ENCODE peak calls at places on chromosomes 2 and 18, in ten cellular contexts. One of them, this sample, is unnamed. For H3K4me1, the result is how much of the 10 kb centered on the place peaks cover.

GRCh38 chr2:227125506-227125905 is 38.5 kb downstream of the COL4A4 start:
- DNase-seq in fibroblast of lung: no peak
- DNase-seq in CD8-positive, alpha-beta T cell: no peak
- DNase-seq in tibial artery: no peak
- DNase-seq in sigmoid colon: no peak
- DNase-seq in IMR-90: no peak
- DNase-seq in left ventricle myocardium inferior: no peak
- DNase-seq in PC-9: no peak
- DNase-seq in A549: no peak
- DNase-seq in tibial nerve: no peak
- DNase-seq in this sample: no peak

GRCh38 chr2:240137596-240138274 is 1.6 kb upstream of the COPS9 start:
- DNase-seq in CD8-positive, alpha-beta T cell: no peak
- DNase-seq in left ventricle myocardium inferior: no peak
- DNase-seq in IMR-90: no peak
- DNase-seq in sigmoid colon: no peak
- DNase-seq in tibial artery: peak
- DNase-seq in PC-9: no peak
- DNase-seq in A549: no peak
- DNase-seq in tibial nerve: no peak
- DNase-seq in fibroblast of lung: no peak
- DNase-seq in this sample: no peak

GRCh38 chr2:120108049-120108448 is 95.2 kb downstream of the EPB41L5 start:
- DNase-seq in A549: no peak
- DNase-seq in tibial nerve: peak
- DNase-seq in CD8-positive, alpha-beta T cell: no peak
- DNase-seq in left ventricle myocardium inferior: no peak
- DNase-seq in sigmoid colon: no peak
- DNase-seq in tibial artery: no peak
- DNase-seq in fibroblast of lung: peak
- DNase-seq in IMR-90: peak
- DNase-seq in PC-9: peak
- DNase-seq in this sample: no peak

GRCh38 chr18:3605562-3606443 is 155.8 kb downstream of the TGIF1 start:
- DNase-seq in left ventricle myocardium inferior: no peak
- DNase-seq in tibial artery: no peak
- DNase-seq in PC-9: peak
- DNase-seq in fibroblast of lung: peak
- DNase-seq in sigmoid colon: peak
- DNase-seq in A549: no peak
- DNase-seq in tibial nerve: no peak
- DNase-seq in IMR-90: peak
- DNase-seq in CD8-positive, alpha-beta T cell: peak
- DNase-seq in this sample: no peak

GRCh38 chr2:32977228-32977758 is 30.5 kb downstream of the LTBP1 start:
- DNase-seq in tibial nerve: no peak
- DNase-seq in CD8-positive, alpha-beta T cell: no peak
- DNase-seq in PC-9: peak
- DNase-seq in left ventricle myocardium inferior: peak
- DNase-seq in sigmoid colon: peak
- DNase-seq in fibroblast of lung: peak
- DNase-seq in tibial artery: no peak
- DNase-seq in A549: no peak
- DNase-seq in IMR-90: no peak
- DNase-seq in this sample: no peak

GRCh38 chr2:120761911-120762310 is 26.2 kb downstream of the GLI2 start:
- DNase-seq in tibial artery: peak
- DNase-seq in CD8-positive, alpha-beta T cell: no peak
- DNase-seq in left ventricle myocardium inferior: no peak
- DNase-seq in IMR-90: no peak
- DNase-seq in PC-9: no peak
- DNase-seq in A549: no peak
- DNase-seq in tibial nerve: no peak
- DNase-seq in sigmoid colon: peak
- DNase-seq in fibroblast of lung: no peak
- DNase-seq in this sample: no peak

GRCh38 chr2:184611221-184612085 is 13.1 kb downstream of the ZNF804A start:
- DNase-seq in tibial nerve: no peak
- DNase-seq in sigmoid colon: no peak
- DNase-seq in PC-9: no peak
- DNase-seq in A549: no peak
- DNase-seq in IMR-90: peak
- DNase-seq in CD8-positive, alpha-beta T cell: no peak
- DNase-seq in left ventricle myocardium inferior: no peak
- DNase-seq in tibial artery: no peak
- DNase-seq in fibroblast of lung: peak
- DNase-seq in this sample: no peak

GRCh38 chr2:163419000-163419575 is 316.7 kb downstream of the FIGN start:
- DNase-seq in fibroblast of lung: peak
- DNase-seq in tibial artery: no peak
- DNase-seq in IMR-90: no peak
- DNase-seq in A549: no peak
- DNase-seq in PC-9: no peak
- DNase-seq in tibial nerve: no peak
- DNase-seq in CD8-positive, alpha-beta T cell: no peak
- DNase-seq in left ventricle myocardium inferior: no peak
- DNase-seq in sigmoid colon: no peak
- DNase-seq in this sample: no peak

GRCh38 chr2:18771212-18771611 is 181.8 kb upstream of the NT5C1B start:
- DNase-seq in sigmoid colon: no peak
- DNase-seq in fibroblast of lung: no peak
- DNase-seq in tibial artery: no peak
- DNase-seq in A549: no peak
- DNase-seq in tibial nerve: no peak
- DNase-seq in PC-9: peak
- DNase-seq in CD8-positive, alpha-beta T cell: no peak
- DNase-seq in IMR-90: peak
- DNase-seq in left ventricle myocardium inferior: no peak
- DNase-seq in this sample: no peak

GRCh38 chr2:58701688-58702301 is 460.7 kb upstream of the FANCL start:
- DNase-seq in A549: no peak
- DNase-seq in left ventricle myocardium inferior: no peak
- DNase-seq in tibial artery: no peak
- DNase-seq in tibial nerve: no peak
- DNase-seq in PC-9: no peak
- DNase-seq in CD8-positive, alpha-beta T cell: no peak
- DNase-seq in fibroblast of lung: no peak
- DNase-seq in IMR-90: no peak
- DNase-seq in sigmoid colon: no peak
- DNase-seq in this sample: no peak

GRCh38 chr2:20578895-20579825 is 71.7 kb downstream of the HS1BP3 start:
- DNase-seq in fibroblast of lung: peak
- DNase-seq in A549: peak
- DNase-seq in tibial artery: peak
- DNase-seq in PC-9: peak
- DNase-seq in left ventricle myocardium inferior: peak
- DNase-seq in sigmoid colon: peak
- DNase-seq in IMR-90: peak
- DNase-seq in tibial nerve: peak
- DNase-seq in CD8-positive, alpha-beta T cell: no peak
- DNase-seq in this sample: no peak
- H3K4me1 ChIP-seq in fibroblast of lung: under half
- H3K4me1 ChIP-seq in A549: half or more
- H3K4me1 ChIP-seq in tibial artery: under half
- H3K4me1 ChIP-seq in PC-9: half or more
- H3K4me1 ChIP-seq in left ventricle myocardium inferior: half or more
- H3K4me1 ChIP-seq in sigmoid colon: under half
- H3K4me1 ChIP-seq in IMR-90: under half
- H3K4me1 ChIP-seq in tibial nerve: half or more
- H3K4me1 ChIP-seq in CD8-positive, alpha-beta T cell: under half
- H3K4me1 ChIP-seq in this sample: under half

GRCh38 chr18:77073336-77074093 is 59.1 kb downstream of the MBP start:
- DNase-seq in sigmoid colon: no peak
- DNase-seq in A549: no peak
- DNase-seq in PC-9: no peak
- DNase-seq in tibial artery: no peak
- DNase-seq in CD8-positive, alpha-beta T cell: no peak
- DNase-seq in fibroblast of lung: no peak
- DNase-seq in left ventricle myocardium inferior: no peak
- DNase-seq in tibial nerve: no peak
- DNase-seq in IMR-90: no peak
- DNase-seq in this sample: no peak
- H3K27ac ChIP-seq in sigmoid colon: peak
- H3K27ac ChIP-seq in A549: peak
- H3K27ac ChIP-seq in PC-9: peak
- H3K27ac ChIP-seq in tibial artery: peak
- H3K27ac ChIP-seq in CD8-positive, alpha-beta T cell: peak
- H3K27ac ChIP-seq in fibroblast of lung: no peak
- H3K27ac ChIP-seq in left ventricle myocardium inferior: peak
- H3K27ac ChIP-seq in tibial nerve: no peak
- H3K27ac ChIP-seq in IMR-90: peak
- H3K27ac ChIP-seq in this sample: peak

DNA sequence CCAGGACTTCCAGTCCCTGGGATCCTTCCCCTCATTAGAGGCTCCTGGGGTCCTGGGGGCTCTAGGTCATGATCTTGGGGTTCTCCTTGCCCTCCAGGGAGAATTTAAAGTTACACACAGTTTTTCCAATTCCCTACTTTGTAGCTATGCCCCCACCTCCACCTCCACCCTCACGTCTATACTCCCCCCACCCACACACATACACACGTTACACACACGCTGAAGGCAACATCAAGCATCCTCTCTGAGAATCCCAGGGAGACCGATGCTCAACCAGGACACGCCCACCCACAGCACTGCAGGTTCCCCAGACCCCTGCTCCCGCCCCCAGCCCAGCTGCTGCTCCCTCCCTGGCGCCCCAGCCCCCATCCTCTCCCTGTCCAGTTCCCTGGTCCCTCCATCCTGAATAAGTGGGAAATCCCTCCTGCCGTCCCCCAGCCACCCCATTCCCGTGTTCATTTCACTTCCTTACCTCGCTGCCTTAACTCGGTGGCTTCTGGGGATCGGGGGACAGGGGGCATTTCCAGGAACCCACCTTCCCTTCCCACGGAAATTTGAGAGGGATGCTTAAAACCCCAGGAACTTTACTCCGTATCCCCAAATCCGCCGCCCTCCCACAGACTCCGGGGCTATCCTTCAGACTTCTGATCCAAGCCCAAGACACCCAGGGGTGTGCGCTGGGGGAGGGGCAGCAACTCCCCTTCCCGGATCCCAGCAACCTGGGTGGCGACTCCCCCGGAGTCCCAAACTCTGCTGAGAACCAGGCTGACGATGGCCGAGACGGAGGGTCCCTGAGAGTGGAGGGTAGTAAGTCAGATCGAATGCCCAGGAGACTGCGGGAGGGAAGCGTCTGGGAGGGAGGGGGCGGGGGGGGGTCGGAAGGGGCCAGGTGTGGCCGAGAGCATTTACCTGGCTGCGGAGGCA is 6.7 kb upstream of the TNS1 start:
- DNase-seq in fibroblast of lung: no peak
- DNase-seq in IMR-90: no peak
- DNase-seq in CD8-positive, alpha-beta T cell: no peak
- DNase-seq in A549: peak
- DNase-seq in tibial artery: no peak
- DNase-seq in tibial nerve: no peak
- DNase-seq in left ventricle myocardium inferior: no peak
- DNase-seq in sigmoid colon: no peak
- DNase-seq in PC-9: no peak
- DNase-seq in this sample: no peak
- H3K4me1 ChIP-seq in fibroblast of lung: under half
- H3K4me1 ChIP-seq in IMR-90: under half
- H3K4me1 ChIP-seq in CD8-positive, alpha-beta T cell: under half
- H3K4me1 ChIP-seq in A549: under half
- H3K4me1 ChIP-seq in tibial artery: under half
- H3K4me1 ChIP-seq in tibial nerve: under half
- H3K4me1 ChIP-seq in left ventricle myocardium inferior: under half
- H3K4me1 ChIP-seq in sigmoid colon: under half
- H3K4me1 ChIP-seq in PC-9: under half
- H3K4me1 ChIP-seq in this sample: under half

GRCh38 chr2:217955881-217956493 is 46.8 kb downstream of the TNS1 start:
- DNase-seq in left ventricle myocardium inferior: no peak
- DNase-seq in IMR-90: no peak
- DNase-seq in sigmoid colon: no peak
- DNase-seq in PC-9: no peak
- DNase-seq in tibial nerve: no peak
- DNase-seq in fibroblast of lung: no peak
- DNase-seq in CD8-positive, alpha-beta T cell: no peak
- DNase-seq in tibial artery: peak
- DNase-seq in A549: no peak
- DNase-seq in this sample: no peak

GRCh38 chr2:217953531-217953932 is 49.3 kb downstream of the TNS1 start:
- DNase-seq in fibroblast of lung: no peak
- DNase-seq in sigmoid colon: peak
- DNase-seq in PC-9: no peak
- DNase-seq in tibial artery: peak
- DNase-seq in left ventricle myocardium inferior: no peak
- DNase-seq in tibial nerve: no peak
- DNase-seq in CD8-positive, alpha-beta T cell: no peak
- DNase-seq in IMR-90: no peak
- DNase-seq in A549: no peak
- DNase-seq in this sample: no peak

GRCh38 chr2:217954051-217954450 is 48.7 kb downstream of the TNS1 start:
- DNase-seq in PC-9: no peak
- DNase-seq in tibial artery: peak
- DNase-seq in CD8-positive, alpha-beta T cell: no peak
- DNase-seq in fibroblast of lung: no peak
- DNase-seq in left ventricle myocardium inferior: no peak
- DNase-seq in IMR-90: no peak
- DNase-seq in tibial nerve: no peak
- DNase-seq in A549: no peak
- DNase-seq in sigmoid colon: peak
- DNase-seq in this sample: no peak

GRCh38 chr2:217954469-217954868 is 48.3 kb downstream of the TNS1 start:
- DNase-seq in sigmoid colon: peak
- DNase-seq in IMR-90: no peak
- DNase-seq in left ventricle myocardium inferior: peak
- DNase-seq in PC-9: peak
- DNase-seq in CD8-positive, alpha-beta T cell: no peak
- DNase-seq in A549: no peak
- DNase-seq in tibial artery: peak
- DNase-seq in tibial nerve: no peak
- DNase-seq in fibroblast of lung: no peak
- DNase-seq in this sample: no peak

DNA sequence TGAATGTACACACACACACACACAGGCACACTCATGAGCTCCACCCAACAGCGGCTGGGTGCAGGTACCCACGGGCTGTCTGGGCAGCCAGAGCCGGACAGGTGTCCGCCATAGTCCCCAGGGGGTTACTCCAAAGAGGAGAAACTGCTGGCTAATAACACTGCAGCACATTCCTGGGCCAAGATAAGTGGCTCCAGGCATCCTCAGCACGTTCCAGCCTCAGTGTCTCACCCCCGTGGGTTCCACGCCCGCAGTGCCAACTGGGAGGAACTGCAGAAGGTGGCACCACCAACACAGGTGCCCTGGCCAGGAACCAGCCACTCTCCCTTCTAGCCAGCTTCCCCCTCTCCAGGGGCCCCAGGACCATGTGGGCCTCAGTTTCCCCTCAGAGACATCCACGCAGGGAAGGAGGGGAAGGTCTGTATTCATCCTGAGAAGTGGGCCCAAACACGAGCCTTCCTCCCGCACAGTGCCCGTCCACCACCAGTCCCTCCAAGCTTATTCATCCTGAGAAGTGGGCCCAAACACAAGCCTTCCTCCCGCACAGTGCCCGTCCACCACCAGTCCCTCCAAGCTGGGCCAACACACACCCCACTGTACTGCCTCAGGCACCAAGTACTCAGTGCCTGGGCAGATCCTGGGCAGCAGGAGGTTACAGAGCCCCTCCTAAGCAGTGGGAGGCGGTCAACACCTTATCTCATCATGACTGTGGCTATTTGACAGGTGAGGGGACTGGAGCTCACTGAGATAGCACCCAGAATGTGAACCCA is 47.6 kb downstream of the TNS1 start:
- DNase-seq in tibial artery: peak
- DNase-seq in fibroblast of lung: no peak
- DNase-seq in tibial nerve: no peak
- DNase-seq in PC-9: no peak
- DNase-seq in A549: no peak
- DNase-seq in CD8-positive, alpha-beta T cell: no peak
- DNase-seq in left ventricle myocardium inferior: no peak
- DNase-seq in sigmoid colon: peak
- DNase-seq in IMR-90: no peak
- DNase-seq in this sample: no peak
- H3K27ac ChIP-seq in tibial artery: peak
- H3K27ac ChIP-seq in fibroblast of lung: no peak
- H3K27ac ChIP-seq in tibial nerve: peak
- H3K27ac ChIP-seq in PC-9: no peak
- H3K27ac ChIP-seq in A549: no peak
- H3K27ac ChIP-seq in CD8-positive, alpha-beta T cell: no peak
- H3K27ac ChIP-seq in left ventricle myocardium inferior: peak
- H3K27ac ChIP-seq in sigmoid colon: peak
- H3K27ac ChIP-seq in IMR-90: no peak
- H3K27ac ChIP-seq in this sample: no peak

This sample was measured in Panc1.